ENCODE peak calls at places on chromosomes 12 and 14, in seven cellular contexts. B is K562, P is neural progenitor cell, H is choroid plexus epithelial cell, E is fibroblast of lung, G is astrocyte of the spinal cord, D is upper lobe of right lung. M is an unnamed sample.

GRCh38 chr12:84329933-84330332 is 582.7 kb downstream of the SLC6A15 start:
- DNase-seq in B (no peak), P (no peak), H (no peak), E (no peak), G (no peak), D (no peak), M (no peak)

GRCh38 chr12:11564984-11565651 is 84.4 kb upstream of the ETV6 start:
- DNase-seq in B (no peak), P (no peak), H (no peak), E (no peak), G (no peak), D (no peak), M (no peak)

GRCh38 chr14:104290756-104291122 is 152.4 kb downstream of the KIF26A start:
- DNase-seq in B (no peak), P (no peak), H (no peak), E (no peak), G (no peak), D (peak), M (no peak)

GRCh38 chr12:69662764-69663163 is 36.3 kb downstream of the BEST3 start:
- DNase-seq in B (no peak), P (no peak), H (no peak), E (no peak), G (no peak), D (no peak), M (no peak)

GRCh38 chr12:39420043-39420442 is 22.9 kb downstream of the KIF21A start:
- DNase-seq in B (no peak), P (no peak), H (no peak), E (no peak), G (no peak), D (no peak), M (no peak)

GRCh38 chr14:96626916-96627315 is 124.7 kb downstream of the PAPOLA start:
- DNase-seq in B (peak), P (no peak), H (no peak), E (no peak), G (no peak), D (no peak), M (no peak)

GRCh38 chr12:58140395-58140794 is 199.0 kb downstream of the ATP23 start:
- DNase-seq in B (no peak), P (no peak), H (no peak), E (no peak), G (no peak), D (no peak), M (no peak)

GRCh38 chr12:77686760-77687159 is 143.9 kb upstream of the NAV3 start:
- DNase-seq in B (no peak), P (no peak), H (peak), E (peak), G (peak), D (no peak), M (peak)

GRCh38 chr12:65962921-65963883 is 138.9 kb downstream of the HMGA2 start:
- DNase-seq in B (peak), P (peak), H (no peak), E (no peak), G (peak), D (no peak), M (no peak)

GRCh38 chr14:90521121-90521929 is 124.5 kb downstream of the CALM1 start:
- DNase-seq in B (no peak), P (no peak), H (peak), E (no peak), G (peak), D (no peak), M (no peak)

GRCh38 chr12:62113366-62114011 is 146.7 kb upstream of the USP15 start:
- DNase-seq in B (no peak), P (no peak), H (no peak), E (no peak), G (no peak), D (no peak), M (no peak)

GRCh38 chr12:109832534-109833306 is 478 bp downstream of the TRPV4 start:
- DNase-seq in B (no peak), P (no peak), H (no peak), E (no peak), G (no peak), D (no peak), M (no peak)
- H3K4me3 ChIP-seq in B (no peak), P (peak), H (peak), E (peak), G (peak), D (peak), M (peak)

DNA sequence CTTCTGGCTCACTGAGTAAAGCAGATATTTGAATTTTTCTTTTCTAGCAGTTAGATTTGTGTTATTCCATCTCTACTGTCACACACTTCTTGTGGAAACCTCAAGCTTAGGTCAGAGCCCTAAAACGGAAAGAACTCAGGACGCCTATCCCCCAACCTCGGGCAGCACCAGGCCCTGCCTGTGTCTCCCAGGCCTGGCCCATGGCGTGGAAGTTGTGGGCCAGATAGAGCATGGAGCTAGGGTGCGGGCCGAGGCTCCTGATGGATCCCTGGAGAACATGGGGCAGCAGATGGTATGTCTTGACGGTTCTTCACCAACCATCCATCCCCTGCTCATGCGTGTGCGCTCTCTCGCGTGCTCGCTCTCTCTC is 20.6 kb downstream of the P2RX4 start:
- DNase-seq in B (no peak), P (no peak), H (no peak), E (no peak), G (no peak), D (no peak), M (no peak)
- TF ChIP-seq CTCF in B (no peak), P (no peak), H (no peak), E (no peak), G (no peak), D (no peak), M (no peak)

GRCh38 chr14:76773188-76773885 is 12.1 kb downstream of the VASH1 start:
- DNase-seq in B (peak), P (no peak), H (peak), E (peak), G (peak), D (peak), M (peak)
- H3K4me3 ChIP-seq in B (no peak), P (no peak), H (no peak), E (no peak), G (no peak), D (no peak), M (no peak)

DNA sequence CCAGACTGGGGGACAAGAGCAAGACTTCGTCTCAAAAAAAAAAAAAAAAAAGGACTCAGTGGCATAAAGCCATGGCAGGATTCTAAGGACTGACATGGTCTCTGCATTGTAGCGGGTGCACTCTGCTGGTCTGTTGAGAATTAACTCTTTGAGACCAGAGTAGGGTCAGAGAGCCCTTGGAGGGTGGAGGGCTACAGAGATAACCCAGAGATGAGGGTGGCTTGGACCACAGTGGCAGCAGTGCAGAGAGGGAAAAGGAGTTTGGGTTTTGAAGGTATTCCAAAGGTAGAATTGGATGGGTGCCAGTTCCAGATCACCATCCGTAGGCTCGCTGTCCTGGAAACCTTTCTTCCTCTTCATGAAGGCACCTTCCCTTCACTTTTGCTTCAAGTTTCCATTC is 14.3 kb upstream of the DYNC1H1 start:
- DNase-seq in B (no peak), P (no peak), H (no peak), E (no peak), G (no peak), D (no peak), M (no peak)
- TF ChIP-seq CTCF in B (no peak), P (no peak), H (no peak), E (no peak), G (no peak), D (no peak), M (no peak)

DNA sequence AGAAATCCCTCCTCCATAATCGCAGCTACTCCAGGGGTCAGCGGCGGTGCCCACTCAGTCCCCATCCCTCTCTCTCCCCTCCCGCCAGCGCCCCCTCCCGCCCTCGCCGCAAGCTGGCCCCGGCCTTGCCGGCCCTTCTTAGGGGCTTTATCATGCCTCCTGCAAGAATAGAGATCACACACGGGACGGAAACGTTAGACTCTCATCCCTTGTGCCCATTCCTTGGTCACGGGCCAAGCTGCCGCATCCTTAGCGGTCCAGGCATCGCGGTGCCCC is 681 bp upstream of the COX14 start:
- DNase-seq in B (no peak), P (no peak), H (no peak), E (no peak), G (no peak), D (no peak), M (no peak)
- H3K4me3 ChIP-seq in B (peak), P (peak), H (peak), E (peak), G (peak), D (peak), M (no peak)

GRCh38 chr12:82019533-82019932 is 260.4 kb upstream of the PPFIA2 start:
- DNase-seq in B (no peak), P (peak), H (peak), E (no peak), G (no peak), D (no peak), M (peak)
- TF ChIP-seq CTCF in B (no peak), P (peak), H (peak), E (no peak), G (peak), D (peak), M (no peak)

GRCh38 chr12:104522985-104523719 is 66.4 kb downstream of the CHST11 start:
- DNase-seq in B (peak), P (no peak), H (peak), E (no peak), G (no peak), D (no peak), M (peak)
- H3K4me3 ChIP-seq in B (no peak), P (no peak), H (no peak), E (no peak), G (no peak), D (no peak), M (no peak)

DNA sequence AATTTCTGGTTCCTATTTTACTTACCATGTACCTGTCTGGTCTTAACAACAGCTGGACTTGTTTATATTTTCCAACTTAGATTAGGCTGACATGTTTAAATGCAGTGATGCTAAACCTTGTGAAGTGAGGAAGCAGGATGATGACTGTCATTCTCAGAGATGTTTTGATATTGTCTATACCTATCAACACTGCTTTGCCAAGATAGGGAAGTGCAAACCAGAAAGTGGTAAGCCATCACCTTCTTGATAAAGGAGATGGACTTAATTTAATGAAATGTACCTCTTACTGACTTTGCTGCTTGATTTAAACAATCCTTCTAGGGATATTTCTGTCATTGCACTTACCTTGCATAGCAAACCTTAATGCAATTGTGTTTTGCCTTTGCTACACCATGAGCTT is 2.2 kb downstream of the BICD1 start:
- DNase-seq in B (no peak), P (no peak), H (no peak), E (no peak), G (no peak), D (no peak), M (no peak)
- TF ChIP-seq CTCF in B (no peak), P (no peak), H (no peak), E (no peak), G (no peak), D (no peak), M (no peak)

GRCh38 chr12:6943387-6943718 is 263 bp upstream of the RNU7-1 start:
- DNase-seq in B (peak), P (peak), H (peak), E (peak), G (peak), D (no peak), M (peak)
- H3K4me3 ChIP-seq in B (peak), P (peak), H (peak), E (peak), G (peak), D (peak), M (no peak)